ENCODE peak calls at places on chromosomes 13 and 19, in four cellular contexts. One of them, this sample, is unnamed.

GRCh38 chr19:56174550-56174949 is 1.3 kb upstream of the GALP start:
- DNase-seq in WTC11: no peak
- DNase-seq in amniotic epithelial cell: no peak
- DNase-seq in GM10248: no peak
- DNase-seq in this sample: no peak

GRCh38 chr13:99199541-99200432 is 867 bp upstream of the UBAC2 start:
- DNase-seq in amniotic epithelial cell: peak; percentile 10
- DNase-seq in WTC11: no peak
- DNase-seq in GM10248: peak; percentile 42
- DNase-seq in this sample: no peak

GRCh38 chr19:5247957-5248705 is 92.5 kb downstream of the PTPRS start:
- DNase-seq in amniotic epithelial cell: no peak
- DNase-seq in GM10248: no peak
- DNase-seq in WTC11: no peak
- DNase-seq in this sample: no peak

GRCh38 chr13:46866150-46866549 is 30.7 kb downstream of the HTR2A start:
- DNase-seq in WTC11: peak; percentile 22
- DNase-seq in amniotic epithelial cell: peak; percentile 76
- DNase-seq in GM10248: peak; percentile 10
- DNase-seq in this sample: no peak

GRCh38 chr19:27885361-27885760 is 1327.6 kb downstream of the UQCRFS1 start:
- DNase-seq in WTC11: no peak
- DNase-seq in amniotic epithelial cell: no peak
- DNase-seq in GM10248: no peak
- DNase-seq in this sample: no peak

GRCh38 chr13:101121608-101122007 is 294.7 kb downstream of the NALCN start:
- DNase-seq in WTC11: no peak
- DNase-seq in amniotic epithelial cell: no peak
- DNase-seq in GM10248: no peak
- DNase-seq in this sample: no peak

GRCh38 chr13:94346261-94347019 is 133.0 kb downstream of the DCT start:
- DNase-seq in GM10248: no peak
- DNase-seq in WTC11: no peak
- DNase-seq in amniotic epithelial cell: no peak
- DNase-seq in this sample: no peak

GRCh38 chr19:3184847-3185481 is 766 bp upstream of the NCLN start:
- DNase-seq in WTC11: peak; percentile 56
- DNase-seq in amniotic epithelial cell: peak; percentile 72
- DNase-seq in GM10248: no peak
- DNase-seq in this sample: peak; percentile 65

GRCh38 chr13:25232937-25233515 is 54.3 kb downstream of the MTMR6 start:
- DNase-seq in amniotic epithelial cell: peak; percentile 29
- DNase-seq in WTC11: no peak
- DNase-seq in GM10248: peak; percentile 54
- DNase-seq in this sample: peak; percentile 4

GRCh38 chr13:113978741-113979481 is 5.0 kb upstream of the C13orf46 start:
- DNase-seq in GM10248: no peak
- DNase-seq in WTC11: peak; percentile 7
- DNase-seq in amniotic epithelial cell: no peak
- DNase-seq in this sample: no peak

GRCh38 chr13:54312885-54313284 is 1284.3 kb downstream of the OLFM4 start:
- DNase-seq in GM10248: no peak
- DNase-seq in amniotic epithelial cell: no peak
- DNase-seq in WTC11: no peak
- DNase-seq in this sample: no peak

GRCh38 chr19:2799273-2800020 is 14.1 kb downstream of the THOP1 start:
- DNase-seq in WTC11: no peak
- DNase-seq in GM10248: no peak
- DNase-seq in amniotic epithelial cell: no peak
- DNase-seq in this sample: no peak

GRCh38 chr19:7963566-7963965 is 20.1 kb upstream of the TIMM44 start:
- DNase-seq in amniotic epithelial cell: no peak
- DNase-seq in WTC11: no peak
- DNase-seq in GM10248: no peak
- DNase-seq in this sample: no peak

GRCh38 chr13:85383291-85383690 is 415.9 kb downstream of the SLITRK6 start:
- DNase-seq in WTC11: no peak
- DNase-seq in GM10248: no peak
- DNase-seq in amniotic epithelial cell: no peak
- DNase-seq in this sample: no peak

GRCh38 chr13:36166051-36166450 is 34.9 kb upstream of the DCLK1 start:
- DNase-seq in WTC11: no peak
- DNase-seq in amniotic epithelial cell: no peak
- DNase-seq in GM10248: no peak
- DNase-seq in this sample: no peak

GRCh38 chr13:21777813-21778212 is 106.9 kb downstream of the FGF9 start:
- DNase-seq in GM10248: no peak
- DNase-seq in WTC11: no peak
- DNase-seq in amniotic epithelial cell: no peak
- DNase-seq in this sample: no peak

GRCh38 chr19:28884786-28885476 is 328.0 kb downstream of the UQCRFS1 start:
- DNase-seq in GM10248: no peak
- DNase-seq in WTC11: no peak
- DNase-seq in amniotic epithelial cell: no peak
- DNase-seq in this sample: no peak

GRCh38 chr13:97359181-97360057 is 74.5 kb upstream of the RAP2A start:
- DNase-seq in WTC11: peak; percentile 40
- DNase-seq in GM10248: peak; percentile 37
- DNase-seq in amniotic epithelial cell: peak; percentile 87
- DNase-seq in this sample: peak; percentile 70

GRCh38 chr19:34134190-34135032 is 37.9 kb upstream of the LSM14A start:
- DNase-seq in GM10248: peak; percentile 98
- DNase-seq in amniotic epithelial cell: peak; percentile 51
- DNase-seq in WTC11: peak; percentile 91
- DNase-seq in this sample: peak; percentile 59

GRCh38 chr19:43526884-43527859 is at the start of gene ETHE1:
- DNase-seq in amniotic epithelial cell: peak; percentile 44
- DNase-seq in GM10248: peak; percentile 88
- DNase-seq in WTC11: peak; percentile 89
- DNase-seq in this sample: peak; percentile 15

GRCh38 chr13:33194820-33195692 is 90.5 kb downstream of the STARD13 start:
- DNase-seq in WTC11: no peak
- DNase-seq in amniotic epithelial cell: peak; percentile 96
- DNase-seq in GM10248: peak; percentile 63
- DNase-seq in this sample: no peak

GRCh38 chr13:30889196-30889690 is 16.8 kb upstream of the MEDAG start:
- DNase-seq in WTC11: no peak
- DNase-seq in GM10248: no peak
- DNase-seq in amniotic epithelial cell: no peak
- DNase-seq in this sample: no peak

GRCh38 chr13:72400859-72401258 is 326.6 kb downstream of the MZT1 start:
- DNase-seq in GM10248: no peak
- DNase-seq in WTC11: no peak
- DNase-seq in amniotic epithelial cell: no peak
- DNase-seq in this sample: no peak

GRCh38 chr13:51148223-51148951 is 37.3 kb upstream of the C13orf42 start:
- DNase-seq in WTC11: peak; percentile 62
- DNase-seq in GM10248: no peak
- DNase-seq in amniotic epithelial cell: no peak
- DNase-seq in this sample: peak; percentile 9